ENCODE peak calls at places on chromosomes 5 and 9, in six cellular contexts. N is pancreas; R is cardiac muscle cell; A is neuronal stem cell; C is CD4-positive, alpha-beta memory T cell; H is sigmoid colon. V is an unnamed sample. For H3K36me3, the result is how much of the 10 kb centered on the place peaks cover.

GRCh38 chr5:14599717-14600116 is 18.1 kb downstream of the OTULINL start:
- DNase-seq in A (no peak), N (no peak), H (no peak), C (no peak), R (no peak), V (no peak)

GRCh38 chr5:176658007-176658599 is 10.8 kb downstream of the TSPAN17 start:
- DNase-seq in C (peak), A (peak), N (peak), R (peak), H (peak), V (no peak)

GRCh38 chr9:83512621-83513020 is 25.6 kb downstream of the FRMD3 start:
- DNase-seq in C (no peak), R (no peak), H (no peak), A (no peak), N (no peak), V (no peak)

GRCh38 chr5:127492854-127493738 is 24.3 kb upstream of the PRRC1 start:
- DNase-seq in R (peak), A (peak), C (no peak), H (no peak), N (no peak), V (peak)

GRCh38 chr5:54251981-54252380 is 58.4 kb downstream of the ARL15 start:
- DNase-seq in R (no peak), H (no peak), C (no peak), A (no peak), N (no peak), V (no peak)

GRCh38 chr5:177494356-177495195 is 2.8 kb downstream of the PDLIM7 start:
- DNase-seq in H (peak), C (no peak), N (peak), R (peak), A (peak), V (peak)

GRCh38 chr9:125785187-125785840 is 38.1 kb downstream of the PBX3 start:
- DNase-seq in C (no peak), H (no peak), R (no peak), A (no peak), N (no peak), V (no peak)

GRCh38 chr5:136004436-136004835 is 24.4 kb upstream of the TGFBI start:
- DNase-seq in A (no peak), H (no peak), N (no peak), R (no peak), C (no peak), V (peak)

GRCh38 chr5:80711938-80712337 is 57.2 kb upstream of the DHFR start:
- DNase-seq in H (no peak), N (no peak), C (no peak), A (peak), R (peak), V (no peak)

GRCh38 chr5:128403350-128403749 is 134.7 kb downstream of the FBN2 start:
- DNase-seq in H (no peak), R (no peak), C (no peak), A (no peak), N (no peak), V (no peak)

GRCh38 chr5:175718401-175719108 is 60.7 kb downstream of the HRH2 start:
- DNase-seq in H (peak), A (peak), N (peak), C (peak), R (peak), V (no peak)

GRCh38 chr5:38776494-38776893 is 69.3 kb upstream of the OSMR start:
- DNase-seq in H (no peak), N (no peak), R (peak), C (no peak), A (no peak), V (no peak)

GRCh38 chr5:169494383-169495251 is 89.0 kb upstream of the SPDL1 start:
- DNase-seq in R (no peak), N (no peak), A (no peak), C (no peak), H (peak), V (no peak)

GRCh38 chr5:140072812-140073211 is 29.7 kb upstream of the NRG2 start:
- DNase-seq in H (no peak), A (no peak), N (no peak), R (no peak), C (no peak), V (no peak)

GRCh38 chr5:17001418-17001817 is 65.3 kb upstream of the MYO10 start:
- DNase-seq in C (no peak), H (no peak), A (no peak), N (no peak), R (no peak), V (no peak)

GRCh38 chr5:122463221-122463620 is 151.2 kb downstream of the SNCAIP start:
- DNase-seq in A (no peak), N (no peak), H (no peak), R (peak), C (no peak), V (peak)

GRCh38 chr9:130444565-130445221 is at the start of gene ASS1:
- DNase-seq in C (no peak), R (peak), H (peak), N (peak), A (peak), V (no peak)

GRCh38 chr5:147633173-147633572 is 123.3 kb upstream of the DPYSL3 start:
- DNase-seq in C (no peak), H (no peak), A (no peak), N (no peak), R (no peak), V (no peak)

GRCh38 chr5:17912794-17913193 is 278.5 kb downstream of the TAF11L14 start:
- DNase-seq in N (no peak), C (no peak), A (no peak), R (no peak), H (no peak), V (no peak)

GRCh38 chr5:77748160-77748559 is 28.0 kb downstream of the TBCA start:
- DNase-seq in A (no peak), N (no peak), C (no peak), R (no peak), H (no peak), V (no peak)

GRCh38 chr5:172559004-172559932 is 81.8 kb upstream of the NEURL1B start:
- DNase-seq in N (no peak), A (no peak), H (peak), C (no peak), R (peak), V (peak)

GRCh38 chr9:105103776-105104175 is 140.7 kb upstream of the SLC44A1 start:
- DNase-seq in A (no peak), N (no peak), R (no peak), C (no peak), H (no peak), V (no peak)

GRCh38 chr9:134320195-134320885 is 5.9 kb upstream of the RXRA start:
- DNase-seq in H (peak), A (no peak), N (no peak), C (no peak), R (no peak), V (no peak)

GRCh38 chr5:143641549-143641955 is 170.4 kb upstream of the HMHB1 start:
- DNase-seq in H (no peak), R (no peak), N (no peak), A (no peak), C (no peak), V (peak)

GRCh38 chr5:53642006-53642405 is 81.6 kb downstream of the NDUFS4 start:
- DNase-seq in R (peak), A (no peak), H (no peak), N (no peak), C (no peak), V (peak)

GRCh38 chr5:91956738-91957137 is 573.6 kb upstream of the ARRDC3 start:
- DNase-seq in A (peak), H (no peak), C (no peak), R (no peak), N (no peak), V (no peak)

GRCh38 chr9:116336133-116336862 is 182.7 kb downstream of the PAPPA start:
- DNase-seq in H (no peak), N (no peak), C (no peak), A (no peak), R (peak), V (no peak)

GRCh38 chr9:81379655-81380054 is 309.7 kb downstream of the TLE1 start:
- DNase-seq in A (no peak), C (no peak), R (no peak), N (no peak), H (no peak), V (no peak)

GRCh38 chr9:77604316-77604715 is 43.8 kb downstream of the GNA14 start:
- DNase-seq in H (no peak), R (no peak), C (no peak), N (no peak), A (no peak), V (no peak)

GRCh38 chr5:72503888-72504491 is 3.2 kb downstream of the ZNF366 start:
- DNase-seq in R (peak), N (no peak), C (no peak), H (no peak), A (no peak), V (no peak)

GRCh38 chr5:168302785-168303184 is 11.3 kb downstream of the WWC1 start:
- DNase-seq in N (no peak), C (no peak), R (no peak), H (no peak), A (no peak), V (no peak)

GRCh38 chr9:21542780-21543179 is 60.7 kb upstream of the IFNE start:
- DNase-seq in H (no peak), C (no peak), A (no peak), R (peak), N (no peak), V (no peak)

GRCh38 chr9:131366745-131367401 is 27.0 kb upstream of the PRRC2B start:
- DNase-seq in R (peak), A (peak), H (no peak), N (peak), C (no peak), V (peak)

GRCh38 chr9:72540348-72540873 is 19.0 kb downstream of the TMC1 start:
- DNase-seq in C (no peak), A (no peak), R (no peak), H (no peak), N (no peak), V (peak)

GRCh38 chr9:110125207-110125751 is 82.7 kb downstream of the C9orf152 start:
- DNase-seq in C (no peak), H (peak), R (peak), N (peak), A (peak), V (peak)

GRCh38 chr5:111748304-111748763 is 8.7 kb downstream of the NREP start:
- DNase-seq in H (no peak), R (peak), C (no peak), A (no peak), N (no peak), V (peak)

GRCh38 chr5:151660616-151661015 is 26.1 kb downstream of the SPARC start:
- DNase-seq in R (peak), A (no peak), C (no peak), N (no peak), H (no peak), V (peak)

GRCh38 chr5:117681431-117681830 is 1106.8 kb upstream of the SEMA6A start:
- DNase-seq in N (no peak), H (no peak), A (no peak), C (no peak), R (no peak), V (no peak)
- H3K36me3 ChIP-seq in N (under half), H (under half), A (under half), C (under half), R (under half), V (under half)

GRCh38 chr5:113259034-113259433 is 175.8 kb downstream of the TSSK1B start:
- DNase-seq in C (no peak), H (no peak), N (no peak), A (no peak), R (no peak), V (no peak)
- H3K36me3 ChIP-seq in C (under half), H (under half), N (under half), A (under half), R (under half), V (under half)

DNA sequence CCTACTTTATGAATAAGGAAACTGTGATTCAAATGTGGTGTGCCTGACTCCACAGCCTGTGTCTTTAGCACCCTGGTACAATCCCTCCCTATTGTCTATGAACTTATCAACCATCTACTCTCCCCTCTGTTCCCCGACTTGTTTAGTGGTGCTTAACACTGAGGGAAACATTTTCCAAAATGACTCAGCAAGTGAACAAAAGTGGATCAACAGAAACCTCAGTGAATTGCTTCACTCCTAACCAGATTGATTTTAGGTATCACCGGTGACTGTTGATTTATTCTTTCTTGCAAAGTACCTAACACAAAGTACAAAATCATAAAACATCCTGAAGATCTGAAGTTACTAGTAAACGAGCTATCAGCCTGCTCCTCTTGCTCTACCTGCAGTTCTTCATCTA is 42.1 kb upstream of the RAPGEF6 start:
- DNase-seq in N (no peak), C (no peak), H (no peak), R (peak), A (no peak), V (no peak)
- H3K36me3 ChIP-seq in N (under half), C (under half), H (under half), R (under half), A (under half), V (under half)

DNA sequence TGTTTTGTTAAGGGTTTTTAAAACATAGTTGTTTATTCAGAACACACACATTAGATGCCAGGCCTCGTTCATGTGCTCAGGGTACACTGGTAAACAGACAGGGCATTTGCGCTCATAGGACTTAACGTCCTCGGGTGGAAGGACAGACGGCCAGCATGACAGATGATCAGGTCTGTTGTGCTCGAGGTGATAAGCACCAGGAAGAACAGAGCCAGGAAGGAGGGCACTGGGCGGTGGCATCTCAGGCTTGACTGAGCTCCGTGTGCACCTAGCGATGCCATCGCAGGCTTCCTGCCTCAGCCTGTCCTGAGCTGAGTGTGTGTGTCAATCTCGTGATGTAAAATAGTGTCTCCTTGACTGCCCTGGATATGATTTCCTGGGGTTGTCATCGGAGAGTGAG is 96.5 kb downstream of the EHMT1 start:
- DNase-seq in C (no peak), N (no peak), R (no peak), A (no peak), H (no peak), V (no peak)
- H3K36me3 ChIP-seq in C (under half), N (under half), R (under half), A (under half), H (under half), V (under half)

GRCh38 chr5:131965826-131966415 is 20.5 kb upstream of the MEIKIN start:
- DNase-seq in N (no peak), H (no peak), R (no peak), A (no peak), C (no peak), V (no peak)
- H3K36me3 ChIP-seq in N (under half), H (under half), R (under half), A (under half), C (under half), V (under half)

GRCh38 chr9:122286764-122287163 is 22.1 kb downstream of the MRRF start:
- DNase-seq in R (no peak), A (no peak), C (no peak), N (no peak), H (no peak), V (no peak)
- H3K36me3 ChIP-seq in R (under half), A (under half), C (under half), N (under half), H (under half), V (under half)

V was measured in BJ.